ENCODE peak calls at places on chromosomes 12 and 14, in five cellular contexts. Y is activated CD8-positive, alpha-beta memory T cell treated with anti-CD3 and anti-CD28 coated beads for 48 hours; K is activated CD4-positive, alpha-beta T cell treated with anti-CD3 and anti-CD28 coated beads, Interleukin-2, amount 10 ng/mL, durations not matched to agents 7 days and 5 days; N is CD4-positive, alpha-beta T cell; G is Peyer's patch. W is an unnamed sample.

GRCh38 chr14:21987937-21988336 is 314.3 kb upstream of the OR4E1 start:
- DNase-seq in Y (no peak), K (peak; percentile 30), N (no peak), G (no peak), W (no peak)

GRCh38 chr14:54116972-54117371 is 160.3 kb upstream of the BMP4 start:
- DNase-seq in Y (no peak), K (no peak), N (no peak), G (no peak), W (no peak)

GRCh38 chr12:58268080-58268479 is 326.7 kb downstream of the ATP23 start:
- DNase-seq in Y (no peak), K (no peak), N (no peak), G (no peak), W (no peak)

GRCh38 chr12:49358548-49359141 is 8.6 kb upstream of the SPATS2 start:
- DNase-seq in Y (no peak), K (peak; percentile 73), N (no peak), G (no peak), W (peak; percentile 32)

GRCh38 chr14:99077076-99077843 is 194.7 kb downstream of the BCL11B start:
- DNase-seq in Y (no peak), K (no peak), N (no peak), G (no peak), W (no peak)

GRCh38 chr12:130628304-130628703 is 87.8 kb downstream of the RIMBP2 start:
- DNase-seq in Y (no peak), K (no peak), N (no peak), G (no peak), W (no peak)

GRCh38 chr12:131223171-131223761 is 269.6 kb downstream of the ADGRD1 start:
- DNase-seq in Y (no peak), K (no peak), N (no peak), G (peak; percentile 21), W (no peak)

GRCh38 chr14:31025335-31026075 is at the start of gene AP4S1:
- DNase-seq in Y (peak; percentile 31), K (peak; percentile 52), N (peak; percentile 35), G (peak; percentile 74), W (peak; percentile 11)

GRCh38 chr14:52279405-52279804 is 11.9 kb downstream of the PTGDR start:
- DNase-seq in Y (no peak), K (no peak), N (no peak), G (no peak), W (no peak)

GRCh38 chr14:60680511-60680910 is 31.2 kb upstream of the SIX1 start:
- DNase-seq in Y (no peak), K (no peak), N (no peak), G (no peak), W (no peak)

GRCh38 chr14:92506230-92506629 is 7.4 kb upstream of the RIN3 start:
- DNase-seq in Y (no peak), K (no peak), N (no peak), G (no peak), W (no peak)

GRCh38 chr12:56223571-56224101 is 506 bp upstream of the NABP2 start:
- DNase-seq in Y (no peak), K (no peak), N (no peak), G (no peak), W (no peak)

GRCh38 chr14:34931206-34931605 is 51.6 kb upstream of the SRP54 start:
- DNase-seq in Y (no peak), K (peak; percentile 47), N (peak; percentile 2), G (no peak), W (peak; percentile 45)

GRCh38 chr14:32382704-32383103 is 53.6 kb downstream of the AKAP6 start:
- DNase-seq in Y (no peak), K (no peak), N (no peak), G (no peak), W (no peak)

GRCh38 chr12:117027251-117028086 is 71.7 kb downstream of the TESC start:
- DNase-seq in Y (no peak), K (no peak), N (no peak), G (no peak), W (no peak)

GRCh38 chr12:123233505-123234299 is 466 bp downstream of the MTRFR start:
- DNase-seq in Y (no peak), K (no peak), N (no peak), G (no peak), W (no peak)

GRCh38 chr12:99381992-99382391 is 265.6 kb upstream of the GARIN6 start:
- DNase-seq in Y (no peak), K (no peak), N (no peak), G (no peak), W (no peak)

GRCh38 chr12:47940773-47941474 is 22.5 kb upstream of the TMEM106C start:
- DNase-seq in Y (no peak), K (no peak), N (no peak), G (no peak), W (no peak)

GRCh38 chr12:131773582-131774221 is 54.5 kb upstream of the MMP17 start:
- DNase-seq in Y (no peak), K (peak; percentile 51), N (no peak), G (no peak), W (no peak)

GRCh38 chr14:104935026-104935650 is 10.5 kb downstream of the PLD4 start:
- DNase-seq in Y (no peak), K (no peak), N (no peak), G (peak; percentile 27), W (no peak)

GRCh38 chr12:31796270-31796951 is 67.6 kb upstream of the AMN1 start:
- DNase-seq in Y (no peak), K (no peak), N (no peak), G (no peak), W (no peak)

GRCh38 chr12:15778126-15778525 is 11.1 kb downstream of the EPS8 start:
- DNase-seq in Y (no peak), K (no peak), N (no peak), G (no peak), W (no peak)

GRCh38 chr14:75522224-75522764 is at the start of gene BATF:
- DNase-seq in Y (no peak), K (peak; percentile 88), N (peak; percentile 57), G (no peak), W (peak; percentile 72)

W was measured in T-helper 22 cell.